ENCODE peak calls at places on chromosomes 12 and 14, in seven cellular contexts. One of them, this sample, is unnamed.

GRCh38 chr14:68978550-68978911 is 571 bp downstream of the ACTN1 start:
- DNase-seq in heart right ventricle: peak
- DNase-seq in psoas muscle: peak
- DNase-seq in epithelial cell of prostate: no peak
- DNase-seq in hepatocyte: peak
- DNase-seq in body of pancreas: peak
- DNase-seq in CD8-positive, alpha-beta memory T cell: peak
- DNase-seq in this sample: peak

GRCh38 chr12:92721130-92721529 is 18.3 kb downstream of the PLEKHG7 start:
- DNase-seq in heart right ventricle: no peak
- DNase-seq in psoas muscle: no peak
- DNase-seq in epithelial cell of prostate: no peak
- DNase-seq in hepatocyte: no peak
- DNase-seq in body of pancreas: no peak
- DNase-seq in CD8-positive, alpha-beta memory T cell: no peak
- DNase-seq in this sample: no peak

GRCh38 chr14:67429651-67430205 is 17.8 kb upstream of the PLEK2 start:
- DNase-seq in heart right ventricle: no peak
- DNase-seq in psoas muscle: no peak
- DNase-seq in epithelial cell of prostate: no peak
- DNase-seq in hepatocyte: no peak
- DNase-seq in body of pancreas: no peak
- DNase-seq in CD8-positive, alpha-beta memory T cell: no peak
- DNase-seq in this sample: no peak

GRCh38 chr12:16347391-16348298 is at the start of gene MGST1:
- DNase-seq in heart right ventricle: peak
- DNase-seq in psoas muscle: peak
- DNase-seq in epithelial cell of prostate: no peak
- DNase-seq in hepatocyte: peak
- DNase-seq in body of pancreas: peak
- DNase-seq in CD8-positive, alpha-beta memory T cell: no peak
- DNase-seq in this sample: peak

GRCh38 chr12:120363274-120363855 is 5.6 kb downstream of the MSI1 start:
- DNase-seq in heart right ventricle: no peak
- DNase-seq in psoas muscle: no peak
- DNase-seq in epithelial cell of prostate: no peak
- DNase-seq in hepatocyte: no peak
- DNase-seq in body of pancreas: no peak
- DNase-seq in CD8-positive, alpha-beta memory T cell: no peak
- DNase-seq in this sample: no peak

GRCh38 chr14:50521912-50522341 is 10.4 kb downstream of the MAP4K5 start:
- DNase-seq in heart right ventricle: no peak
- DNase-seq in psoas muscle: no peak
- DNase-seq in epithelial cell of prostate: no peak
- DNase-seq in hepatocyte: no peak
- DNase-seq in body of pancreas: no peak
- DNase-seq in CD8-positive, alpha-beta memory T cell: peak
- DNase-seq in this sample: no peak

GRCh38 chr14:53532871-53533270 is 379.7 kb upstream of the DDHD1 start:
- DNase-seq in heart right ventricle: no peak
- DNase-seq in psoas muscle: no peak
- DNase-seq in epithelial cell of prostate: no peak
- DNase-seq in hepatocyte: no peak
- DNase-seq in body of pancreas: no peak
- DNase-seq in CD8-positive, alpha-beta memory T cell: no peak
- DNase-seq in this sample: no peak

GRCh38 chr12:85310456-85311076 is 30.5 kb downstream of the ALX1 start:
- DNase-seq in heart right ventricle: no peak
- DNase-seq in psoas muscle: no peak
- DNase-seq in epithelial cell of prostate: no peak
- DNase-seq in hepatocyte: no peak
- DNase-seq in body of pancreas: no peak
- DNase-seq in CD8-positive, alpha-beta memory T cell: no peak
- DNase-seq in this sample: no peak

GRCh38 chr12:67534671-67535070 is 113.9 kb upstream of the DYRK2 start:
- DNase-seq in heart right ventricle: no peak
- DNase-seq in psoas muscle: no peak
- DNase-seq in epithelial cell of prostate: no peak
- DNase-seq in hepatocyte: peak
- DNase-seq in body of pancreas: no peak
- DNase-seq in CD8-positive, alpha-beta memory T cell: no peak
- DNase-seq in this sample: peak

GRCh38 chr14:94373708-94374107 is 14.7 kb downstream of the SERPINA1 start:
- DNase-seq in heart right ventricle: no peak
- DNase-seq in psoas muscle: peak
- DNase-seq in epithelial cell of prostate: peak
- DNase-seq in hepatocyte: no peak
- DNase-seq in body of pancreas: no peak
- DNase-seq in CD8-positive, alpha-beta memory T cell: no peak
- DNase-seq in this sample: no peak

GRCh38 chr14:22026527-22026926 is 352.9 kb upstream of the OR4E1 start:
- DNase-seq in heart right ventricle: no peak
- DNase-seq in psoas muscle: no peak
- DNase-seq in epithelial cell of prostate: peak
- DNase-seq in hepatocyte: no peak
- DNase-seq in body of pancreas: no peak
- DNase-seq in CD8-positive, alpha-beta memory T cell: no peak
- DNase-seq in this sample: no peak

GRCh38 chr12:110907583-110907982 is 12.8 kb downstream of the MYL2 start:
- DNase-seq in heart right ventricle: no peak
- DNase-seq in psoas muscle: no peak
- DNase-seq in epithelial cell of prostate: no peak
- DNase-seq in hepatocyte: no peak
- DNase-seq in body of pancreas: no peak
- DNase-seq in CD8-positive, alpha-beta memory T cell: no peak
- DNase-seq in this sample: no peak

GRCh38 chr12:80593766-80594165 is 113.7 kb upstream of the MYF6 start:
- DNase-seq in heart right ventricle: no peak
- DNase-seq in psoas muscle: no peak
- DNase-seq in epithelial cell of prostate: no peak
- DNase-seq in hepatocyte: no peak
- DNase-seq in body of pancreas: no peak
- DNase-seq in CD8-positive, alpha-beta memory T cell: no peak
- DNase-seq in this sample: no peak

GRCh38 chr12:69671597-69671996 is 27.5 kb downstream of the BEST3 start:
- DNase-seq in heart right ventricle: no peak
- DNase-seq in psoas muscle: no peak
- DNase-seq in epithelial cell of prostate: no peak
- DNase-seq in hepatocyte: no peak
- DNase-seq in body of pancreas: no peak
- DNase-seq in CD8-positive, alpha-beta memory T cell: no peak
- DNase-seq in this sample: no peak

GRCh38 chr14:56514663-56515371 is 64.8 kb upstream of the TMEM260 start:
- DNase-seq in heart right ventricle: no peak
- DNase-seq in psoas muscle: no peak
- DNase-seq in epithelial cell of prostate: no peak
- DNase-seq in hepatocyte: no peak
- DNase-seq in body of pancreas: no peak
- DNase-seq in CD8-positive, alpha-beta memory T cell: no peak
- DNase-seq in this sample: no peak

GRCh38 chr14:102008891-102009290 is 44.5 kb downstream of the DYNC1H1 start:
- DNase-seq in heart right ventricle: no peak
- DNase-seq in psoas muscle: no peak
- DNase-seq in epithelial cell of prostate: no peak
- DNase-seq in hepatocyte: no peak
- DNase-seq in body of pancreas: no peak
- DNase-seq in CD8-positive, alpha-beta memory T cell: no peak
- DNase-seq in this sample: no peak

GRCh38 chr14:52888839-52889838 is 61.7 kb downstream of the FERMT2 start:
- DNase-seq in heart right ventricle: no peak
- DNase-seq in psoas muscle: no peak
- DNase-seq in epithelial cell of prostate: no peak
- DNase-seq in hepatocyte: no peak
- DNase-seq in body of pancreas: no peak
- DNase-seq in CD8-positive, alpha-beta memory T cell: no peak
- DNase-seq in this sample: no peak

GRCh38 chr12:26878661-26879119 is 45.7 kb upstream of the ITPR2 start:
- DNase-seq in heart right ventricle: peak
- DNase-seq in psoas muscle: peak
- DNase-seq in epithelial cell of prostate: no peak
- DNase-seq in hepatocyte: peak
- DNase-seq in body of pancreas: peak
- DNase-seq in CD8-positive, alpha-beta memory T cell: no peak
- DNase-seq in this sample: peak

GRCh38 chr12:124040737-124041136 is 67.7 kb downstream of the ZNF664 start:
- DNase-seq in heart right ventricle: no peak
- DNase-seq in psoas muscle: no peak
- DNase-seq in epithelial cell of prostate: no peak
- DNase-seq in hepatocyte: no peak
- DNase-seq in body of pancreas: no peak
- DNase-seq in CD8-positive, alpha-beta memory T cell: no peak
- DNase-seq in this sample: no peak

GRCh38 chr12:108572166-108572790 is 9.9 kb downstream of the ISCU start:
- DNase-seq in heart right ventricle: no peak
- DNase-seq in psoas muscle: no peak
- DNase-seq in epithelial cell of prostate: no peak
- DNase-seq in hepatocyte: no peak
- DNase-seq in body of pancreas: no peak
- DNase-seq in CD8-positive, alpha-beta memory T cell: no peak
- DNase-seq in this sample: peak

GRCh38 chr14:91883770-91884169 is 16.4 kb upstream of the TC2N start:
- DNase-seq in heart right ventricle: peak
- DNase-seq in psoas muscle: peak
- DNase-seq in epithelial cell of prostate: no peak
- DNase-seq in hepatocyte: no peak
- DNase-seq in body of pancreas: no peak
- DNase-seq in CD8-positive, alpha-beta memory T cell: no peak
- DNase-seq in this sample: peak

GRCh38 chr14:99879401-99880295 is 86.4 kb downstream of the EML1 start:
- DNase-seq in heart right ventricle: no peak
- DNase-seq in psoas muscle: no peak
- DNase-seq in epithelial cell of prostate: no peak
- DNase-seq in hepatocyte: peak
- DNase-seq in body of pancreas: no peak
- DNase-seq in CD8-positive, alpha-beta memory T cell: no peak
- DNase-seq in this sample: no peak

GRCh38 chr14:77458249-77458950 is 507 bp downstream of the AHSA1 start:
- DNase-seq in heart right ventricle: no peak
- DNase-seq in psoas muscle: no peak
- DNase-seq in epithelial cell of prostate: no peak
- DNase-seq in hepatocyte: peak
- DNase-seq in body of pancreas: peak
- DNase-seq in CD8-positive, alpha-beta memory T cell: peak
- DNase-seq in this sample: peak

GRCh38 chr14:89618821-89619551 is 202.0 kb upstream of the FOXN3 start:
- DNase-seq in heart right ventricle: peak
- DNase-seq in psoas muscle: peak
- DNase-seq in epithelial cell of prostate: no peak
- DNase-seq in hepatocyte: peak
- DNase-seq in body of pancreas: peak
- DNase-seq in CD8-positive, alpha-beta memory T cell: peak
- DNase-seq in this sample: peak

GRCh38 chr14:94903338-94903737 is 133.4 kb upstream of the GSC start:
- DNase-seq in heart right ventricle: no peak
- DNase-seq in psoas muscle: no peak
- DNase-seq in epithelial cell of prostate: no peak
- DNase-seq in hepatocyte: no peak
- DNase-seq in body of pancreas: no peak
- DNase-seq in CD8-positive, alpha-beta memory T cell: no peak
- DNase-seq in this sample: no peak

GRCh38 chr12:101877816-101878811 is 734 bp downstream of the DRAM1 start:
- DNase-seq in heart right ventricle: peak
- DNase-seq in psoas muscle: peak
- DNase-seq in epithelial cell of prostate: no peak
- DNase-seq in hepatocyte: peak
- DNase-seq in body of pancreas: peak
- DNase-seq in CD8-positive, alpha-beta memory T cell: no peak
- DNase-seq in this sample: peak

GRCh38 chr14:59707778-59708635 is 131.4 kb upstream of the CCDC175 start:
- DNase-seq in heart right ventricle: no peak
- DNase-seq in psoas muscle: no peak
- DNase-seq in epithelial cell of prostate: no peak
- DNase-seq in hepatocyte: no peak
- DNase-seq in body of pancreas: no peak
- DNase-seq in CD8-positive, alpha-beta memory T cell: no peak
- DNase-seq in this sample: no peak

GRCh38 chr14:67999693-68000384 is 180.3 kb downstream of the RAD51B start:
- DNase-seq in heart right ventricle: no peak
- DNase-seq in psoas muscle: no peak
- DNase-seq in epithelial cell of prostate: no peak
- DNase-seq in hepatocyte: peak
- DNase-seq in body of pancreas: no peak
- DNase-seq in CD8-positive, alpha-beta memory T cell: no peak
- DNase-seq in this sample: no peak

GRCh38 chr12:131333621-131334440 is 377.1 kb upstream of the SFSWAP start:
- DNase-seq in heart right ventricle: no peak
- DNase-seq in psoas muscle: no peak
- DNase-seq in epithelial cell of prostate: no peak
- DNase-seq in hepatocyte: no peak
- DNase-seq in body of pancreas: no peak
- DNase-seq in CD8-positive, alpha-beta memory T cell: no peak
- DNase-seq in this sample: no peak

DNA sequence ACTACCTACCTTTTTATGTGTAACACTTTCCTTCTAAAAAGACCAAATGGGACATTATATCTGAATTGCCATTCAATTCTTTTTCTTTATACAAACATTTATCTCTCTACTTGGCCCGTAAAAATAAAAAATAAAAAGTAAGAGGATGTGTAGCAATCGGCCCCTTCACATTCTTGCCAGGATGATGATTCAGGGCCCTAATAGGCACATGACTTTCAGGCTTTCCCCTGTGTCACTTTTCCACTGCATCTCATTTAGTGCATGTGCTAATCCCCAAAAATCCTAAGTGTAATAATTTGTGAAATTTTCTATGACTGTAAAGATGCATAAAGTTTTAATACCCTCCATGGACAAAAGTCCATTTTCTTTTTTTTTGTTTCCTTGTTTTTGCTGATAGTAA is 23.0 kb upstream of the ATP2B1 start:
- DNase-seq in heart right ventricle: no peak
- DNase-seq in psoas muscle: no peak
- DNase-seq in epithelial cell of prostate: no peak
- DNase-seq in hepatocyte: peak
- DNase-seq in body of pancreas: no peak
- DNase-seq in CD8-positive, alpha-beta memory T cell: no peak
- DNase-seq in this sample: no peak
- H3K27ac ChIP-seq in heart right ventricle: no peak
- H3K27ac ChIP-seq in psoas muscle: no peak
- H3K27ac ChIP-seq in epithelial cell of prostate: peak
- H3K27ac ChIP-seq in hepatocyte: peak
- H3K27ac ChIP-seq in body of pancreas: no peak
- H3K27ac ChIP-seq in CD8-positive, alpha-beta memory T cell: no peak
- H3K27ac ChIP-seq in this sample: no peak

GRCh38 chr14:48560421-48560820 is 885.0 kb upstream of the MDGA2 start:
- DNase-seq in heart right ventricle: no peak
- DNase-seq in psoas muscle: no peak
- DNase-seq in epithelial cell of prostate: no peak
- DNase-seq in hepatocyte: peak
- DNase-seq in body of pancreas: no peak
- DNase-seq in CD8-positive, alpha-beta memory T cell: no peak
- DNase-seq in this sample: no peak
- H3K27ac ChIP-seq in heart right ventricle: no peak
- H3K27ac ChIP-seq in psoas muscle: no peak
- H3K27ac ChIP-seq in epithelial cell of prostate: peak
- H3K27ac ChIP-seq in hepatocyte: peak
- H3K27ac ChIP-seq in body of pancreas: no peak
- H3K27ac ChIP-seq in CD8-positive, alpha-beta memory T cell: no peak
- H3K27ac ChIP-seq in this sample: no peak

GRCh38 chr12:6233121-6233971 is 33.1 kb downstream of the CD9 start:
- DNase-seq in heart right ventricle: peak
- DNase-seq in psoas muscle: peak
- DNase-seq in epithelial cell of prostate: no peak
- DNase-seq in hepatocyte: no peak
- DNase-seq in body of pancreas: peak
- DNase-seq in CD8-positive, alpha-beta memory T cell: no peak
- DNase-seq in this sample: no peak
- H3K27ac ChIP-seq in heart right ventricle: peak
- H3K27ac ChIP-seq in psoas muscle: peak
- H3K27ac ChIP-seq in epithelial cell of prostate: no peak
- H3K27ac ChIP-seq in hepatocyte: peak
- H3K27ac ChIP-seq in body of pancreas: peak
- H3K27ac ChIP-seq in CD8-positive, alpha-beta memory T cell: no peak
- H3K27ac ChIP-seq in this sample: no peak

GRCh38 chr14:81450100-81450531 is 50.0 kb upstream of the STON2 start:
- DNase-seq in heart right ventricle: peak
- DNase-seq in psoas muscle: peak
- DNase-seq in epithelial cell of prostate: no peak
- DNase-seq in hepatocyte: no peak
- DNase-seq in body of pancreas: no peak
- DNase-seq in CD8-positive, alpha-beta memory T cell: no peak
- DNase-seq in this sample: peak
- H3K27ac ChIP-seq in heart right ventricle: peak
- H3K27ac ChIP-seq in psoas muscle: peak
- H3K27ac ChIP-seq in epithelial cell of prostate: no peak
- H3K27ac ChIP-seq in hepatocyte: no peak
- H3K27ac ChIP-seq in body of pancreas: no peak
- H3K27ac ChIP-seq in CD8-positive, alpha-beta memory T cell: no peak
- H3K27ac ChIP-seq in this sample: no peak

This sample was measured in testis.